ENCODE peak calls at places on chromosome 1, in six cellular contexts. X is prostate gland; A is CD8-positive, alpha-beta T cell; B is Peyer's patch; M is left lung; O is MM.1S. J is an unnamed sample. For H3K4me1, the result is how much of the 10 kb centered on the place peaks cover.

GRCh38 chr1:230867903-230868735 is at the start of gene C1orf198:
- DNase-seq in X (peak), A (peak), B (peak), M (peak), O (peak), J (peak)

GRCh38 chr1:178632619-178633018 is 92.4 kb upstream of the RALGPS2 start:
- DNase-seq in X (no peak), A (no peak), B (no peak), M (no peak), O (no peak), J (no peak)

GRCh38 chr1:61241411-61241838 is 159.1 kb downstream of the NFIA start:
- DNase-seq in X (peak), A (no peak), B (no peak), M (no peak), O (no peak), J (no peak)

GRCh38 chr1:59072017-59072947 is 224.6 kb upstream of the FGGY start:
- DNase-seq in X (no peak), A (no peak), B (peak), M (no peak), O (peak), J (no peak)

GRCh38 chr1:26015358-26015757 is 6.2 kb upstream of the EXTL1 start:
- DNase-seq in X (no peak), A (no peak), B (peak), M (no peak), O (no peak), J (no peak)

GRCh38 chr1:63559357-63559756 is 33.9 kb upstream of the PGM1 start:
- DNase-seq in X (no peak), A (no peak), B (no peak), M (no peak), O (no peak), J (no peak)

GRCh38 chr1:68570859-68571258 is 74.0 kb upstream of the DEPDC1 start:
- DNase-seq in X (no peak), A (no peak), B (no peak), M (no peak), O (no peak), J (no peak)

GRCh38 chr1:62321438-62321837 is 2.2 kb upstream of the KANK4 start:
- DNase-seq in X (no peak), A (no peak), B (no peak), M (no peak), O (no peak), J (no peak)

GRCh38 chr1:213684454-213684853 is 303.3 kb upstream of the PROX1 start:
- DNase-seq in X (no peak), A (no peak), B (no peak), M (no peak), O (no peak), J (no peak)

GRCh38 chr1:57229076-57229475 is 194.8 kb downstream of the DAB1 start:
- DNase-seq in X (no peak), A (no peak), B (no peak), M (no peak), O (no peak), J (no peak)

GRCh38 chr1:93908394-93909145 is 660 bp downstream of the GCLM start:
- DNase-seq in X (peak), A (peak), B (peak), M (peak), O (peak), J (peak)

GRCh38 chr1:93905734-93906133 is 3.5 kb downstream of the GCLM start:
- DNase-seq in X (no peak), A (no peak), B (no peak), M (no peak), O (no peak), J (no peak)

GRCh38 chr1:93907718-93908117 is 1.5 kb downstream of the GCLM start:
- DNase-seq in X (no peak), A (no peak), B (no peak), M (no peak), O (no peak), J (peak)

GRCh38 chr1:93905051-93905450 is 4.2 kb downstream of the GCLM start:
- DNase-seq in X (no peak), A (no peak), B (no peak), M (no peak), O (no peak), J (no peak)

GRCh38 chr1:93906480-93906879 is 2.8 kb downstream of the GCLM start:
- DNase-seq in X (no peak), A (no peak), B (no peak), M (no peak), O (no peak), J (no peak)
- H3K4me3 ChIP-seq in X (no peak), A (no peak), B (no peak), M (no peak), O (no peak), J (no peak)

DNA sequence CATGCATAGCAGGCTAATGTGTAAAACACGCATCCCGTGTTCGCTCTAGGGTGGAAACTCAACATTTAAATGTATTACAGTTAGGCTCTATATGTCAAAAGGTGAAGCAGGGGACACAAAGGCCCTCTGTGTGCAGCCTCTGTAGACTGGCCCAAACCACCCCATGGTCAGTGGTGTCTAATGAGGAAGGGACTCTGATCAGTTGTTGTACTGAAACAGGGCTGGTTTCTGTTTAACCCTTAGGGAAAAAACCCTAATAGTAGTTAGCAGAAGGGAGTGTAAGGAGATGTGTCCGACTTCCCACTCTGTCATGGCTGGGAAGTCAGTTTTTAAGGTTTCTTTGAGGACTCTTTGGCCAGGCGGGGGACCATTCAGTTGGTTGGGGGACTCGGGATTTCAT is 21.5 kb upstream of the CD2 start:
- DNase-seq in X (no peak), A (no peak), B (no peak), M (no peak), O (no peak), J (no peak)
- H3K4me1 ChIP-seq in X (under half), A (under half), B (under half), M (under half), O (under half), J (under half)

GRCh38 chr1:70041317-70042045 is 163.9 kb downstream of the LRRC40 start:
- DNase-seq in X (no peak), A (no peak), B (no peak), M (no peak), O (no peak), J (no peak)

GRCh38 chr1:70044832-70045231 is 160.5 kb downstream of the LRRC40 start:
- DNase-seq in X (no peak), A (no peak), B (no peak), M (no peak), O (no peak), J (no peak)

GRCh38 chr1:70039485-70039884 is 165.9 kb downstream of the LRRC40 start:
- DNase-seq in X (no peak), A (no peak), B (no peak), M (no peak), O (no peak), J (no peak)

GRCh38 chr1:70042090-70042716 is 163.2 kb downstream of the LRRC40 start:
- DNase-seq in X (no peak), A (no peak), B (no peak), M (no peak), O (no peak), J (no peak)

DNA sequence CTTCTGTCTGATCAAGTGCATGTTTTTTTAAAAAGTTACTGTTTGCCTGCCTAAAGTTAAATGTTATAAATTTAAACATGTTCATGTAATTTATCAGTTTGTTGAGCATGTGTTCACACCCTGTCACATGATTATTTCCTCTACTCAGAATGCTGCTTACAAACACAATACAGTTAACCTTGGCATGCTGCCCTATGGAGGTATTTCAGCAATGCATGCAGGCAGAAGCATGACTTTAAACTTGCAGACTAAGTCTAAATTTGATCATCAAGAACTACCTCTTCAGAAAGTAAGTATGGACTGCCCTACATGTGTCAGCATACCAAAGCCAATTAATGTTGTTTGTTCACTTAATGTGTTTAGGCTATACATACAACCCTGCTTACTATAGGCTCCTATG is 161.6 kb downstream of the LRRC40 start:
- DNase-seq in X (no peak), A (no peak), B (no peak), M (no peak), O (no peak), J (no peak)
- H3K4me3 ChIP-seq in X (no peak), A (no peak), B (no peak), M (no peak), O (no peak), J (no peak)

GRCh38 chr1:201508809-201509208 is 1.9 kb upstream of the CSRP1 start:
- DNase-seq in X (no peak), A (no peak), B (no peak), M (no peak), O (no peak), J (no peak)
- H3K4me1 ChIP-seq in X (under half), A (under half), B (under half), M (under half), O (under half), J (under half)

DNA sequence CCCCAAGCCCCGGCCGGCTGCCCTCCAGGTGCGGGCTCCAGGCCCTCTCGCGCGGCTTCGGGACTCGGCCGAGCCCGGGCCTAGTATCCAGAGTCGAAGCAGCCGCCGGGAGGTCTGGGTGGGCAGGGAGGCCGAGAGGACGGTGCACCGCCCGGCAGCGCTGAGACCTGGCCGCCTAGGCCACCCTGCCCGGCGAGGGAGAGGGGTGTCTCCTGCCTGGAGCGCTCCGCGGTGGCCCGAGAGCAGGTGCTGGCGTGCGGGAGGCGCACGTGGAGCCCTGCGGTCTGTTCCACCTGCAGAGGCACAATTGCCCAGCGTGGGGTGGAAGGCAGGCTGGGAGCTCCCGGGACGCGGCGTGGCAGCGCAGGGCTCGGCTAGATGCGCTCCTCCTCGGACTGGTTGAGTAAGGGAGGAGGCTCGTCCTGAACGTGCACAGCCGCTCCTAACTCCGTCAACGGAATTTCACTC is 218.6 kb downstream of the SDCCAG8 start:
- DNase-seq in X (no peak), A (no peak), B (no peak), M (peak), O (no peak), J (no peak)
- H3K4me3 ChIP-seq in X (no peak), A (no peak), B (no peak), M (no peak), O (no peak), J (no peak)

GRCh38 chr1:162171078-162171477 is 101.6 kb downstream of the NOS1AP start:
- DNase-seq in X (no peak), A (no peak), B (no peak), M (no peak), O (no peak), J (no peak)

GRCh38 chr1:162168261-162168660 is 98.8 kb downstream of the NOS1AP start:
- DNase-seq in X (peak), A (no peak), B (no peak), M (no peak), O (no peak), J (peak)

GRCh38 chr1:162165528-162165927 is 96.0 kb downstream of the NOS1AP start:
- DNase-seq in X (peak), A (no peak), B (no peak), M (no peak), O (no peak), J (no peak)

GRCh38 chr1:162168935-162169545 is 99.5 kb downstream of the NOS1AP start:
- DNase-seq in X (no peak), A (no peak), B (no peak), M (no peak), O (no peak), J (no peak)

DNA sequence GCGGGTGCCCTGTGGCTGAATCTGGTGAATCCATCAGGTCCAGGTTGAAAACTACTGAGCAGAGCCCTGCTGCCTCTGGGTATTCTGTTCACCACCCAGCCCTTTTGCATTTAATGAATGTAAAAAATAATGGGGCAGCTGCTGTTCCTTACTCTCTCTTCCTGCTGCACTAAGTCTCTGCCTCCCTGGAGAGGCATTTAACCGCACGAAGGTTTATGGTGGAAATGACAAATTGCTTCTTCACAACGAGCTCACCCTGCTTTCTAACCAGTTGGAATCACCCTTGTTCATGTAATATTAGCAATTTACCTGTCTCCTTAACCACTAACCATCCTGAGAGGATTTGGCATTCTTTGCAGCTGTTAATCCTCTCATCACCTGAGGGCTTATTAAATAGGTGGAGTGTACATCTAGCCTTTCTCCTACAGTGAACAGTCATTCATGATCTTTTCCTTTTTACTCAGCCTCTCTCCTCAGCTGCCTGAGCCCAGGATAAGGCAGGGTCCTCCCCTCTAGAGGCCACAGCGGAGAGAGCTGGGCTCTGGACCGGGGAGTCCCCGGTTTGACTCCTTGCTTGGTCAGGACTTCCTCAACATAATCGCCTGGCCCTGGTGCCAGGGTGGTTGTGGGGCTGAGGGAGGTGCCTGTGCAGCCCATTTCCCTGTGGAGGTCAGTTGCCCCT is 97.6 kb downstream of the NOS1AP start:
- DNase-seq in X (no peak), A (no peak), B (no peak), M (no peak), O (no peak), J (no peak)
- H3K4me1 ChIP-seq in X (under half), A (under half), B (under half), M (under half), O (under half), J (under half)

GRCh38 chr1:186819140-186819539 is 9.6 kb upstream of the PLA2G4A start:
- DNase-seq in X (no peak), A (no peak), B (no peak), M (no peak), O (peak), J (no peak)
- H3K4me3 ChIP-seq in X (no peak), A (no peak), B (no peak), M (no peak), O (peak), J (no peak)

DNA sequence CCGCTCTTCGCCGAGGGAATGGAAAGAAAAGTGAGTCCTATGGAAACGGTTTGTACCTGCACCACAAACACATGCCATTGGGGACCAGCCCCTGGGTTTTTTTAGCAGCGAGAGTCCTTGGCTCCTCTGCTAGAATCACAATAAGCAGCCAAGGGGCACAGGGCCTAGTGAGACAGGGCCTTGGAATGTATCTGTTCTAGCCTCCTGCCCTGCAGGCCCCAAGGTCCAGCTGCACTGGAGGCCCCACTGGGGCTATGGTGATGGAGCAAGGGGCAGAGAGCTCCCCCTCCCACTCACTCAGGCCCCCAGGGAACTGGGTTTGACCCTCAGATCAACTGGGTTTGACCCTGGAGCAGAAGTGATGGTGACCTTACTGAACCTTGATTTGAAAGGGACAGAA is 14.4 kb downstream of the SHISA4 start:
- DNase-seq in X (no peak), A (no peak), B (peak), M (no peak), O (no peak), J (no peak)
- H3K4me1 ChIP-seq in X (under half), A (under half), B (under half), M (under half), O (under half), J (under half)

J was measured in right lobe of liver.